ENCODE peak calls at places on chromosome 12, in six cellular contexts. V is mucosa of descending colon, H is fibroblast of lung, Y is brain microvascular endothelial cell, G is epithelial cell of esophagus, Q is tibial artery. X is an unnamed sample.

GRCh38 chr12:41190360-41190759 is 2.2 kb downstream of the PDZRN4 start:
- DNase-seq in V (no peak), H (peak), Y (peak), G (peak), Q (no peak), X (no peak)

GRCh38 chr12:48002179-48002601 is 2.1 kb downstream of the COL2A1 start:
- DNase-seq in V (no peak), H (peak), Y (no peak), G (no peak), Q (no peak), X (no peak)

GRCh38 chr12:116996058-116996457 is 85.3 kb downstream of the FBXW8 start:
- DNase-seq in V (no peak), H (no peak), Y (no peak), G (no peak), Q (peak), X (no peak)

GRCh38 chr12:116434155-116435065 is 124.8 kb upstream of the MAP1LC3B2 start:
- DNase-seq in V (peak), H (peak), Y (peak), G (peak), Q (peak), X (peak)

GRCh38 chr12:23014749-23015148 is 389.8 kb downstream of the ETNK1 start:
- DNase-seq in V (no peak), H (no peak), Y (no peak), G (peak), Q (no peak), X (no peak)

GRCh38 chr12:4984344-4984743 is 59.3 kb upstream of the KCNA5 start:
- DNase-seq in V (no peak), H (no peak), Y (no peak), G (no peak), Q (no peak), X (no peak)

GRCh38 chr12:242496-242895 is 20.1 kb downstream of the SLC6A13 start:
- DNase-seq in V (no peak), H (no peak), Y (no peak), G (no peak), Q (no peak), X (no peak)

GRCh38 chr12:1429980-1430379 is 164.4 kb downstream of the FBXL14 start:
- DNase-seq in V (no peak), H (peak), Y (peak), G (peak), Q (peak), X (no peak)

GRCh38 chr12:112149596-112149995 is 24.2 kb downstream of the TRAFD1 start:
- DNase-seq in V (no peak), H (no peak), Y (no peak), G (peak), Q (no peak), X (peak)

GRCh38 chr12:29769162-29769820 is 14.5 kb downstream of the TMTC1 start:
- DNase-seq in V (no peak), H (peak), Y (peak), G (peak), Q (peak), X (no peak)

GRCh38 chr12:32734952-32735351 is 20.7 kb downstream of the YARS2 start:
- DNase-seq in V (no peak), H (no peak), Y (no peak), G (no peak), Q (no peak), X (no peak)

GRCh38 chr12:112230136-112230535 is 104.8 kb downstream of the TRAFD1 start:
- DNase-seq in V (no peak), H (no peak), Y (no peak), G (no peak), Q (no peak), X (no peak)

GRCh38 chr12:49661191-49661590 is 37.8 kb downstream of the PRPF40B start:
- DNase-seq in V (no peak), H (no peak), Y (no peak), G (no peak), Q (no peak), X (no peak)

GRCh38 chr12:53777936-53778644 is 26.3 kb upstream of the CISTR start:
- DNase-seq in V (no peak), H (no peak), Y (no peak), G (no peak), Q (no peak), X (no peak)

GRCh38 chr12:15534322-15534721 is 212.0 kb downstream of the PTPRO start:
- DNase-seq in V (no peak), H (peak), Y (no peak), G (no peak), Q (no peak), X (no peak)

GRCh38 chr12:103952497-103952896 is 13.2 kb upstream of the TDG start:
- DNase-seq in V (no peak), H (no peak), Y (no peak), G (no peak), Q (no peak), X (no peak)

GRCh38 chr12:34405286-34406227 is 383.3 kb downstream of the ALG10 start:
- DNase-seq in V (peak), H (no peak), Y (no peak), G (no peak), Q (peak), X (peak)

GRCh38 chr12:12613334-12613733 is 1.7 kb downstream of the CREBL2 start:
- DNase-seq in V (no peak), H (no peak), Y (no peak), G (no peak), Q (no peak), X (no peak)
- H3K4me3 ChIP-seq in V (no peak), H (peak), Y (no peak), G (no peak), Q (peak), X (no peak)

GRCh38 chr12:121608301-121608700 is 18.0 kb upstream of the ORAI1 start:
- DNase-seq in V (no peak), H (no peak), Y (no peak), G (no peak), Q (no peak), X (no peak)

GRCh38 chr12:121600702-121601336 is 20.0 kb upstream of the KDM2B start:
- DNase-seq in V (peak), H (no peak), Y (no peak), G (no peak), Q (no peak), X (no peak)

GRCh38 chr12:121603581-121603980 is 22.7 kb upstream of the ORAI1 start:
- DNase-seq in V (no peak), H (no peak), Y (no peak), G (peak), Q (no peak), X (no peak)

GRCh38 chr12:121598672-121599287 is 18.0 kb upstream of the KDM2B start:
- DNase-seq in V (no peak), H (no peak), Y (no peak), G (no peak), Q (no peak), X (no peak)

DNA sequence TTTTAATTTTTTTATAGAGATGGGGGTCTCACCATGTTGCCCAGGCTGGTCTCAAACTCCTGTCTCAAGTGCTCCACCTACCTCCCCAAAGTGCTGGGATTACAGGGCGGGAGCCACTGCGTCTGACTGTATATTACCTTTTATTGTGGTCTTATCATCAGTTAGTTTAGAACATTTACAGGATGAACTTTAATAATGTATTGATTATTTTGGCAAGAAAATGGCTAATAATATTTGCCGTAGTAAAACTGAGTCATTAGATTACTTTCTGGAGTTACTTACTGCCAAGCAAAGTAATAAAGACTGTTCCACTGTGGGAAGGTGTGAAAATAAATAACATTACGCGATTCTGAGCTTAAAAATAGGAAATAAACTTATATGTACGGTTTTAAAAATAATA is 21.9 kb upstream of the KDM2B start:
- DNase-seq in V (no peak), H (no peak), Y (no peak), G (no peak), Q (no peak), X (no peak)
- H3K4me3 ChIP-seq in V (no peak), H (no peak), Y (no peak), G (no peak), Q (no peak), X (no peak)

GRCh38 chr12:28578833-28579252 is 388.6 kb downstream of the CCDC91 start:
- DNase-seq in V (no peak), H (peak), Y (no peak), G (peak), Q (no peak), X (no peak)

GRCh38 chr12:28583771-28584261 is 393.6 kb downstream of the CCDC91 start:
- DNase-seq in V (no peak), H (peak), Y (no peak), G (peak), Q (no peak), X (no peak)

GRCh38 chr12:28586481-28586880 is 396.2 kb downstream of the CCDC91 start:
- DNase-seq in V (no peak), H (no peak), Y (no peak), G (no peak), Q (no peak), X (no peak)

GRCh38 chr12:28585146-28585545 is 394.9 kb downstream of the CCDC91 start:
- DNase-seq in V (no peak), H (no peak), Y (no peak), G (no peak), Q (no peak), X (no peak)

GRCh38 chr12:28582687-28583376 is 392.6 kb downstream of the CCDC91 start:
- DNase-seq in V (no peak), H (no peak), Y (no peak), G (no peak), Q (no peak), X (no peak)
- H3K4me3 ChIP-seq in V (no peak), H (no peak), Y (no peak), G (no peak), Q (no peak), X (no peak)

GRCh38 chr12:72564120-72564519 is 291.9 kb downstream of the TRHDE start:
- DNase-seq in V (no peak), H (no peak), Y (no peak), G (no peak), Q (no peak), X (no peak)

GRCh38 chr12:72560370-72560769 is 288.2 kb downstream of the TRHDE start:
- DNase-seq in V (no peak), H (peak), Y (no peak), G (no peak), Q (no peak), X (no peak)
- H3K4me3 ChIP-seq in V (no peak), H (no peak), Y (no peak), G (no peak), Q (no peak), X (no peak)

X was measured in upper lobe of right lung.